ENCODE peak calls at places on chromosomes 2 and 18, in eight cellular contexts. C is hypothalamus; L is HCEC 1CT; A is CD4-positive, alpha-beta T cell; N is globus pallidus; T is GM18507; E is astrocyte of the spinal cord; S is DMS79. Q is an unnamed sample.

GRCh38 chr2:121142452-121142851 is 142.6 kb downstream of the TFCP2L1 start:
- DNase-seq in C (no peak), L (no peak), A (no peak), N (no peak), T (no peak), E (no peak), S (no peak), Q (no peak)

GRCh38 chr18:49135871-49136270 is 185.1 kb upstream of the SMAD7 start:
- DNase-seq in C (no peak), L (peak; percentile 36), A (no peak), N (no peak), T (no peak), E (peak; percentile 50), S (no peak), Q (no peak)

GRCh38 chr2:232363784-232364615 is 14.6 kb upstream of the ALPP start:
- DNase-seq in C (no peak), L (no peak), A (no peak), N (no peak), T (peak; percentile 37), E (peak; percentile 14), S (peak; percentile 49), Q (no peak)

GRCh38 chr18:24273596-24273995 is 124.0 kb downstream of the OSBPL1A start:
- DNase-seq in C (no peak), L (peak; percentile 27), A (no peak), N (no peak), T (no peak), E (no peak), S (no peak), Q (no peak)

GRCh38 chr2:209383212-209383611 is 40.6 kb upstream of the MAP2 start:
- DNase-seq in C (no peak), L (peak; percentile 83), A (no peak), N (no peak), T (no peak), E (peak; percentile 80), S (no peak), Q (no peak)

GRCh38 chr2:241315879-241316700 is at the start of gene SEPTIN2:
- DNase-seq in C (peak; percentile 84), L (peak; percentile 63), A (peak; percentile 73), N (no peak), T (peak; percentile 37), E (peak; percentile 74), S (peak; percentile 33), Q (peak; percentile 96)

GRCh38 chr18:43485565-43485964 is 208.3 kb upstream of the SYT4 start:
- DNase-seq in C (no peak), L (no peak), A (no peak), N (no peak), T (no peak), E (no peak), S (no peak), Q (no peak)

GRCh38 chr2:223549215-223549614 is 52.9 kb downstream of the SCG2 start:
- DNase-seq in C (no peak), L (peak; percentile 76), A (no peak), N (no peak), T (no peak), E (peak; percentile 97), S (no peak), Q (no peak)

Q was measured in esophagus muscularis mucosa.